ENCODE peak calls at places on chromosomes 5 and 9, in nine cellular contexts. V is colonic mucosa, T is AG04450, M is GM20000, A is fibroblast of mammary gland, H is endothelial cell, Y is left ventricle myocardium inferior, Q is cardiac fibroblast, K is IMR-90. U is an unnamed sample.

GRCh38 chr5:78738693-78739300 is 90.2 kb upstream of the LHFPL2 start:
- DNase-seq in V (peak), T (no peak), M (no peak), A (no peak), H (no peak), Y (no peak), Q (no peak), K (no peak), U (no peak)

GRCh38 chr9:85186218-85186585 is 516.7 kb downstream of the NTRK2 start:
- DNase-seq in V (no peak), T (no peak), M (no peak), A (no peak), H (no peak), Y (no peak), Q (no peak), K (no peak), U (no peak)

GRCh38 chr9:111482656-111483418 is 1.3 kb downstream of the ECPAS start:
- DNase-seq in V (peak), T (no peak), M (peak), A (peak), H (peak), Y (peak), Q (peak), K (peak), U (peak)

GRCh38 chr9:31597977-31598376 is 786.5 kb upstream of the ACO1 start:
- DNase-seq in V (no peak), T (no peak), M (no peak), A (peak), H (no peak), Y (no peak), Q (no peak), K (no peak), U (no peak)

GRCh38 chr5:142059304-142059940 is 46.6 kb upstream of the GNPDA1 start:
- DNase-seq in V (no peak), T (no peak), M (no peak), A (peak), H (no peak), Y (no peak), Q (peak), K (no peak), U (no peak)

GRCh38 chr5:28580616-28581015 is 1542.2 kb upstream of the CDH9 start:
- DNase-seq in V (no peak), T (no peak), M (no peak), A (peak), H (no peak), Y (no peak), Q (peak), K (no peak), U (no peak)

GRCh38 chr9:119044801-119045200 is 324.4 kb downstream of the BRINP1 start:
- DNase-seq in V (no peak), T (no peak), M (no peak), A (peak), H (no peak), Y (no peak), Q (no peak), K (no peak), U (no peak)

GRCh38 chr9:130378875-130379648 is 65.7 kb upstream of the ASS1 start:
- DNase-seq in V (no peak), T (no peak), M (no peak), A (no peak), H (no peak), Y (no peak), Q (no peak), K (no peak), U (no peak)

GRCh38 chr5:106258591-106259125 is 1412.1 kb downstream of the EFNA5 start:
- DNase-seq in V (no peak), T (no peak), M (no peak), A (peak), H (no peak), Y (no peak), Q (no peak), K (peak), U (no peak)

GRCh38 chr5:125835293-125836172 is 587.7 kb upstream of the GRAMD2B start:
- DNase-seq in V (peak), T (peak), M (peak), A (peak), H (peak), Y (peak), Q (peak), K (peak), U (peak)

GRCh38 chr5:438481-438981 is 4.4 kb upstream of the EXOC3 start:
- DNase-seq in V (no peak), T (no peak), M (no peak), A (no peak), H (no peak), Y (no peak), Q (no peak), K (no peak), U (no peak)

GRCh38 chr9:34375901-34376595 is 650 bp downstream of the MYORG start:
- DNase-seq in V (peak), T (no peak), M (peak), A (peak), H (peak), Y (peak), Q (no peak), K (no peak), U (peak)

GRCh38 chr5:155564541-155564940 is 551.0 kb downstream of the KIF4B start:
- DNase-seq in V (no peak), T (no peak), M (no peak), A (no peak), H (no peak), Y (no peak), Q (no peak), K (no peak), U (no peak)

GRCh38 chr5:31771045-31771444 is 132.1 kb downstream of the PDZD2 start:
- DNase-seq in V (no peak), T (no peak), M (peak), A (no peak), H (no peak), Y (no peak), Q (no peak), K (no peak), U (no peak)

GRCh38 chr5:180599590-180599914 is 8.3 kb upstream of the SCGB3A1 start:
- DNase-seq in V (no peak), T (no peak), M (peak), A (no peak), H (no peak), Y (no peak), Q (no peak), K (no peak), U (no peak)

GRCh38 chr5:108727639-108728565 is 19.8 kb upstream of the FER start:
- DNase-seq in V (peak), T (peak), M (peak), A (peak), H (peak), Y (peak), Q (peak), K (peak), U (peak)

GRCh38 chr5:113061851-113062631 is 85.4 kb downstream of the DCP2 start:
- DNase-seq in V (no peak), T (peak), M (no peak), A (peak), H (no peak), Y (no peak), Q (peak), K (peak), U (no peak)

GRCh38 chr9:134726722-134727034 is 85.1 kb downstream of the COL5A1 start:
- DNase-seq in V (no peak), T (no peak), M (no peak), A (no peak), H (no peak), Y (no peak), Q (no peak), K (no peak), U (no peak)

GRCh38 chr5:109989994-109990722 is 300.4 kb downstream of the MAN2A1 start:
- DNase-seq in V (no peak), T (no peak), M (no peak), A (no peak), H (no peak), Y (no peak), Q (no peak), K (no peak), U (no peak)

GRCh38 chr9:134505032-134505431 is 136.6 kb upstream of the COL5A1 start:
- DNase-seq in V (no peak), T (no peak), M (no peak), A (no peak), H (no peak), Y (no peak), Q (no peak), K (no peak), U (no peak)

GRCh38 chr5:79901631-79902030 is 89.4 kb downstream of the MTX3 start:
- DNase-seq in V (no peak), T (no peak), M (no peak), A (no peak), H (no peak), Y (no peak), Q (no peak), K (no peak), U (no peak)

GRCh38 chr9:114174876-114175771 is 19.8 kb downstream of the COL27A1 start:
- DNase-seq in V (peak), T (no peak), M (no peak), A (peak), H (no peak), Y (no peak), Q (peak), K (peak), U (no peak)

GRCh38 chr5:116216246-116216645 is 131.4 kb downstream of the COMMD10 start:
- DNase-seq in V (no peak), T (no peak), M (no peak), A (no peak), H (no peak), Y (no peak), Q (peak), K (no peak), U (no peak)

GRCh38 chr5:143147918-143148317 is 255.6 kb downstream of the NR3C1 start:
- DNase-seq in V (no peak), T (no peak), M (no peak), A (peak), H (no peak), Y (no peak), Q (no peak), K (peak), U (no peak)

GRCh38 chr5:147403659-147404640 is 105.9 kb downstream of the DPYSL3 start:
- DNase-seq in V (no peak), T (peak), M (peak), A (peak), H (no peak), Y (no peak), Q (peak), K (peak), U (no peak)

GRCh38 chr5:79183011-79183410 is 52.9 kb upstream of the JMY start:
- DNase-seq in V (no peak), T (no peak), M (no peak), A (no peak), H (no peak), Y (no peak), Q (no peak), K (no peak), U (no peak)

GRCh38 chr5:137470111-137470920 is 28.8 kb downstream of the SPOCK1 start:
- DNase-seq in V (no peak), T (peak), M (no peak), A (peak), H (no peak), Y (no peak), Q (peak), K (peak), U (no peak)

GRCh38 chr5:159444441-159445082 is 114.3 kb upstream of the IL12B start:
- DNase-seq in V (no peak), T (peak), M (peak), A (peak), H (no peak), Y (no peak), Q (peak), K (peak), U (no peak)

GRCh38 chr5:141515946-141516647 is 27.2 kb downstream of the PCDHGC5 start:
- DNase-seq in V (no peak), T (no peak), M (no peak), A (no peak), H (no peak), Y (no peak), Q (no peak), K (no peak), U (no peak)

GRCh38 chr5:149646564-149646963 is 65.3 kb downstream of the ARHGEF37 start:
- DNase-seq in V (no peak), T (no peak), M (no peak), A (peak), H (no peak), Y (no peak), Q (no peak), K (peak), U (no peak)

GRCh38 chr9:113996531-113997001 is 81.5 kb downstream of the AMBP start:
- DNase-seq in V (no peak), T (no peak), M (no peak), A (no peak), H (no peak), Y (no peak), Q (no peak), K (no peak), U (no peak)

GRCh38 chr5:107633171-107633901 is 37.4 kb downstream of the EFNA5 start:
- DNase-seq in V (no peak), T (no peak), M (no peak), A (peak), H (no peak), Y (no peak), Q (peak), K (peak), U (no peak)

GRCh38 chr5:147439253-147439652 is 70.6 kb downstream of the DPYSL3 start:
- DNase-seq in V (no peak), T (no peak), M (no peak), A (peak), H (no peak), Y (no peak), Q (peak), K (peak), U (no peak)

DNA sequence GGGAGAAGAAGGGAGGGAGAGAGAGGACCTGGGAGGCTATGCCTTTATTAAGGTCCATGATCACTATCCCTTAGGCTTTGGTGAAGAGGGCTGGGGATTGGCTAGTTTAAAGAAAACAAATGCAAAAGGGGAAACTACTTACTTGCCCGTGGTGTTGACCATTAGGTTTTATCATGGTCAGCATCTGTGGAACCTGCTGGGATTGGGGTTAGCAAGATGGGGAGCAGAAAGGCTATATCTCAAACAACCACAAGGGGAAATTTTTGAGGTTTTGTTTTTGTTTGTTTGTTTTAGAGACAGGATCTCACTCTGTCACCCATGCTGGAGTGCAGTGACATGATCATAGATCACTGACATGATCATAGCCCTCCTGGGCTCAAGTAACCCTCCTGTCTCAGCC is 9.0 kb upstream of the RAD23B start:
- DNase-seq in V (no peak), T (no peak), M (no peak), A (no peak), H (no peak), Y (no peak), Q (no peak), K (no peak), U (no peak)
- TF ChIP-seq CTCF in V (no peak), T (no peak), M (no peak), A (peak), H (peak), Y (no peak), Q (no peak), K (no peak), U (no peak)

GRCh38 chr9:129177791-129178578 is at the start of gene IER5L:
- DNase-seq in V (peak), T (peak), M (peak), A (peak), H (peak), Y (peak), Q (peak), K (peak), U (peak)
- TF ChIP-seq CTCF in V (no peak), T (no peak), M (no peak), A (no peak), H (no peak), Y (no peak), Q (no peak), K (peak), U (no peak)

DNA sequence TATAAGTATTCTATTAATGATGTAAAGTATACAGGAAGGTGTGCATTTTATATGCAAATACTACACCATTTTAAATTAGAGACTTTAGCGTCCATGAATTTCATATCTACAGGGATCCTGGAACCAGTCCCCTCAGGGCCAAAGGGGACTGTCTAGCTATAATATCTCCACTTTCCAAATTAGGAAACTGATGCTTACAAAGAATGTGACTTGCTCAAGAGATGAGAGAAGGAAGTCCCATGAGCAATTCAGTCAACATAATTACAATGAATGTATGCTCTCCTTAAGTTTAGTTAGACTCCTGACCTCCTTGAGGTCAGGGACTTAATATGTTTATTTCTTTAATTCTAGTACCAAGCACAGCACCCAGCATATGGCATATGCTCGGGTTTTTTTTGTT is 23.7 kb downstream of the NIPBL start:
- DNase-seq in V (no peak), T (no peak), M (no peak), A (no peak), H (no peak), Y (no peak), Q (no peak), K (no peak), U (no peak)
- TF ChIP-seq CTCF in V (no peak), T (no peak), M (no peak), A (no peak), H (no peak), Y (no peak), Q (no peak), K (no peak), U (no peak)

GRCh38 chr5:14568333-14568732 is 13.3 kb upstream of the OTULINL start:
- DNase-seq in V (no peak), T (no peak), M (no peak), A (no peak), H (no peak), Y (no peak), Q (no peak), K (no peak), U (no peak)
- TF ChIP-seq CTCF in V (no peak), T (no peak), M (no peak), A (no peak), H (no peak), Y (no peak), Q (no peak), K (no peak), U (no peak)

DNA sequence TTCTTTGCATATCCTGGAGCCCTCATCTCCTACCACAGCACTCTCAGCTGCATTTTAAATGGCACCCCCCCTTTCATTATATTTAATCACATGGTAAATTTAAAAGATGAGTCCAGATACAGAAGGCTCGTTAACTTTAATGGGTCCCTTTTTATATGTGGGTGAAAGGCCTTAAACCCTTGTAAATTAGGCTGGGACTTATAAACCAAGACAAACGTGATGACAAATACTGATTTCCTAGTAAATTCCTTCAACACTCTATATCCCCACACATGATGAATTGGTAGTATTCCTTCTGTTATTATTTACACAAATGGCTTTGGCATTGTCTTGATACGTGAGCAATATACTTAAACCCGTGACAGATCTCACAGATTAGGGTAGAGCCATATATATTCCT is 210.6 kb downstream of the CAAP1 start:
- DNase-seq in V (no peak), T (no peak), M (no peak), A (no peak), H (no peak), Y (no peak), Q (no peak), K (no peak), U (no peak)
- TF ChIP-seq CTCF in V (no peak), T (no peak), M (no peak), A (no peak), H (no peak), Y (no peak), Q (no peak), K (no peak), U (no peak)

GRCh38 chr9:87787735-87788134 is 61.8 kb downstream of the CTSL start:
- DNase-seq in V (no peak), T (no peak), M (no peak), A (peak), H (no peak), Y (no peak), Q (peak), K (no peak), U (no peak)

GRCh38 chr9:87793292-87793691 is 67.4 kb downstream of the CTSL start:
- DNase-seq in V (no peak), T (peak), M (no peak), A (peak), H (no peak), Y (no peak), Q (peak), K (peak), U (no peak)

GRCh38 chr9:87795178-87795577 is 69.3 kb downstream of the CTSL start:
- DNase-seq in V (no peak), T (no peak), M (no peak), A (no peak), H (no peak), Y (no peak), Q (no peak), K (no peak), U (no peak)

GRCh38 chr9:87796232-87796631 is 70.3 kb downstream of the CTSL start:
- DNase-seq in V (no peak), T (no peak), M (no peak), A (no peak), H (no peak), Y (no peak), Q (no peak), K (no peak), U (no peak)

GRCh38 chr9:87792831-87793288 is 66.9 kb downstream of the CTSL start:
- DNase-seq in V (peak), T (peak), M (peak), A (peak), H (no peak), Y (peak), Q (peak), K (peak), U (no peak)
- TF ChIP-seq CTCF in V (no peak), T (peak), M (no peak), A (peak), H (no peak), Y (peak), Q (peak), K (no peak), U (no peak)

DNA sequence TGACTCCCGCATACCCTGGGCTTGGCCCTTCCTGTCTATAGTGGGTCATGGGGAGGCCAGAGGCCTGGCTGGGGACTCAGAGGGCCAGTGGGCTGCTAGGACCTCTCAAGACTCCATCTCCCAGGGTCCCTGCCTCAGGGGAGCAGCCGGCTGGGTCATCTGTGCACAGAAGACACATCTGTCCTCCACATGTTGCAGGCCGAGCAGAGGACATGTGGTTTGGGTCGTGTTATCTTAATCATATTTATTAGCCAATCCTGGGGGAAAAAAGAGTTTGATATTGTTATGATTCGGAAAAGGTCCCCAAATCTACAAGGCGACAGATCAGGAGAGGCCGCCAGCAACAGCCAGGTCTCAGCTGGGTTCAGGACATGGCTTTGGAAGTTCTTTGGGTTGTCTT is 14.4 kb downstream of the LMX1B start:
- DNase-seq in V (no peak), T (no peak), M (no peak), A (no peak), H (no peak), Y (no peak), Q (no peak), K (no peak), U (no peak)
- TF ChIP-seq CTCF in V (no peak), T (no peak), M (no peak), A (no peak), H (no peak), Y (no peak), Q (no peak), K (no peak), U (no peak)

GRCh38 chr5:59660737-59661136 is 232.8 kb downstream of the PDE4D start:
- DNase-seq in V (no peak), T (no peak), M (peak), A (peak), H (no peak), Y (no peak), Q (peak), K (peak), U (no peak)
- TF ChIP-seq CTCF in V (peak), T (peak), M (no peak), A (peak), H (peak), Y (peak), Q (peak), K (peak), U (peak)

GRCh38 chr9:77764894-77765780 is 117.0 kb upstream of the GNA14 start:
- DNase-seq in V (no peak), T (peak), M (no peak), A (peak), H (no peak), Y (no peak), Q (peak), K (peak), U (no peak)
- TF ChIP-seq CTCF in V (peak), T (peak), M (no peak), A (peak), H (peak), Y (peak), Q (peak), K (peak), U (peak)

U was measured in nephron progenitor cell.